ENCODE peak calls at places on chromosome 9, in ten cellular contexts. C is T-helper 9 cell; L is immature natural killer cell; W is NT2/D1; B is effector memory CD4-positive, alpha-beta T cell; H is AG04449; X is stimulated activated CD8-positive, alpha-beta memory T cell treated with anti-CD3 and anti-CD28 coated beads, Interleukin-15, amount 100 ng/mL, for 24 hours; N is A549; M is glutamatergic neuron; P is cardiac muscle cell. Q is an unnamed sample.

GRCh38 chr9:13118294-13118693 is 161.2 kb downstream of the MPDZ start:
- DNase-seq in C (no peak), L (no peak), W (peak), B (no peak), H (no peak), X (no peak), N (no peak), M (no peak), P (no peak), Q (no peak)

GRCh38 chr9:6055213-6055612 is 39.8 kb upstream of the RANBP6 start:
- DNase-seq in C (no peak), L (peak), W (peak), B (peak), H (peak), X (no peak), N (peak), M (no peak), P (peak), Q (peak)

GRCh38 chr9:131839281-131840084 is 99.6 kb upstream of the RAPGEF1 start:
- DNase-seq in C (peak), L (no peak), W (no peak), B (peak), H (no peak), X (no peak), N (no peak), M (peak), P (no peak), Q (no peak)

GRCh38 chr9:37031902-37032301 is 2.2 kb downstream of the PAX5 start:
- DNase-seq in C (no peak), L (no peak), W (no peak), B (no peak), H (no peak), X (no peak), N (no peak), M (no peak), P (no peak), Q (no peak)

GRCh38 chr9:128073260-128073886 is 5.3 kb downstream of the SLC25A25 start:
- DNase-seq in C (no peak), L (no peak), W (no peak), B (no peak), H (no peak), X (no peak), N (no peak), M (no peak), P (no peak), Q (no peak)

GRCh38 chr9:97596906-97597305 is 36.3 kb downstream of the TSTD2 start:
- DNase-seq in C (no peak), L (no peak), W (no peak), B (no peak), H (no peak), X (no peak), N (no peak), M (no peak), P (no peak), Q (no peak)

GRCh38 chr9:4225291-4226119 is 74.4 kb downstream of the GLIS3 start:
- DNase-seq in C (no peak), L (no peak), W (no peak), B (no peak), H (peak), X (no peak), N (peak), M (no peak), P (no peak), Q (no peak)

GRCh38 chr9:134192951-134193731 is 28.8 kb upstream of the RNU6ATAC start:
- DNase-seq in C (no peak), L (no peak), W (no peak), B (no peak), H (no peak), X (no peak), N (no peak), M (peak), P (peak), Q (no peak)

GRCh38 chr9:121252104-121252851 is 15.7 kb upstream of the GSN start:
- DNase-seq in C (no peak), L (no peak), W (no peak), B (no peak), H (no peak), X (no peak), N (no peak), M (no peak), P (no peak), Q (no peak)

GRCh38 chr9:115939065-115939765 is 214.4 kb upstream of the PAPPA start:
- DNase-seq in C (no peak), L (no peak), W (no peak), B (no peak), H (no peak), X (no peak), N (peak), M (no peak), P (no peak), Q (no peak)

GRCh38 chr9:125701351-125701750 is 5.7 kb downstream of the MAPKAP1 start:
- DNase-seq in C (no peak), L (no peak), W (peak), B (no peak), H (peak), X (no peak), N (no peak), M (no peak), P (no peak), Q (no peak)

GRCh38 chr9:37902804-37903580 is 935 bp downstream of the SLC25A51 start:
- DNase-seq in C (no peak), L (no peak), W (no peak), B (no peak), H (no peak), X (no peak), N (peak), M (no peak), P (no peak), Q (no peak)

GRCh38 chr9:133144887-133145466 is 18.7 kb downstream of the GBGT1 start:
- DNase-seq in C (no peak), L (no peak), W (no peak), B (no peak), H (no peak), X (no peak), N (no peak), M (peak), P (no peak), Q (no peak)

GRCh38 chr9:76717611-76718010 is 46.6 kb upstream of the PCA3 start:
- DNase-seq in C (no peak), L (no peak), W (no peak), B (no peak), H (no peak), X (no peak), N (no peak), M (no peak), P (no peak), Q (no peak)

GRCh38 chr9:87516931-87517300 is 19.2 kb downstream of the DAPK1 start:
- DNase-seq in C (no peak), L (no peak), W (no peak), B (no peak), H (no peak), X (no peak), N (no peak), M (no peak), P (no peak), Q (no peak)

GRCh38 chr9:137278913-137279711 is 1.6 kb downstream of the TOR4A start:
- DNase-seq in C (no peak), L (no peak), W (no peak), B (no peak), H (no peak), X (no peak), N (no peak), M (no peak), P (no peak), Q (no peak)

GRCh38 chr9:36037580-36038169 is 962 bp downstream of the RECK start:
- DNase-seq in C (no peak), L (no peak), W (peak), B (no peak), H (no peak), X (no peak), N (peak), M (no peak), P (no peak), Q (no peak)

GRCh38 chr9:76586555-76587314 is 127.8 kb downstream of the GCNT1 start:
- DNase-seq in C (no peak), L (no peak), W (no peak), B (no peak), H (no peak), X (no peak), N (no peak), M (no peak), P (no peak), Q (no peak)

GRCh38 chr9:121349009-121349408 is 21.0 kb downstream of the STOM start:
- DNase-seq in C (no peak), L (no peak), W (no peak), B (no peak), H (no peak), X (no peak), N (no peak), M (no peak), P (no peak), Q (no peak)

GRCh38 chr9:38274746-38275250 is 117.7 kb upstream of the ALDH1B1 start:
- DNase-seq in C (no peak), L (no peak), W (no peak), B (no peak), H (no peak), X (no peak), N (no peak), M (no peak), P (no peak), Q (peak)

GRCh38 chr9:76453785-76454184 is 5.2 kb upstream of the GCNT1 start:
- DNase-seq in C (no peak), L (no peak), W (no peak), B (no peak), H (no peak), X (no peak), N (no peak), M (no peak), P (no peak), Q (peak)

Q was measured in AG09319.